ENCODE peak calls at places on chromosomes 4 and X, in ten cellular contexts. U is PC-9, T is GM23338, K is psoas muscle, Q is fibroblast of pulmonary artery, W is mucosa of descending colon, E is AG09309, Z is testis, S is lower leg skin, O is tibial artery. D is an unnamed sample.

GRCh38 chrX:31590581-31591113 is 518.8 kb upstream of the FTHL17 start:
- DNase-seq in Z (no peak), T (no peak), U (no peak), K (no peak), Q (peak; percentile 66), W (no peak), O (no peak), E (no peak), S (no peak), D (no peak)

GRCh38 chrX:110563276-110563675 is 204.6 kb downstream of the RTL9 start:
- DNase-seq in W (no peak), S (no peak), O (no peak), U (no peak), K (no peak), Z (no peak), T (no peak), E (peak; percentile 23), Q (no peak), D (no peak)

GRCh38 chrX:130789793-130790192 is 113.2 kb downstream of the ENOX2 start:
- DNase-seq in E (no peak), T (no peak), Q (no peak), U (no peak), K (no peak), Z (no peak), O (no peak), S (no peak), W (no peak), D (no peak)

GRCh38 chrX:131762802-131763234 is 218.9 kb downstream of the OR13H1 start:
- DNase-seq in Z (no peak), Q (no peak), U (no peak), T (peak; percentile 8), O (no peak), W (no peak), E (no peak), S (no peak), K (no peak), D (no peak)

GRCh38 chrX:48942895-48943294 is 14.5 kb downstream of the OTUD5 start:
- DNase-seq in Q (no peak), O (no peak), K (no peak), U (no peak), Z (no peak), S (no peak), W (no peak), E (no peak), T (no peak), D (no peak)

GRCh38 chr4:110270492-110271197 is 72.2 kb upstream of the ELOVL6 start:
- DNase-seq in U (no peak), E (peak; percentile 41), O (no peak), W (no peak), T (no peak), Z (no peak), S (no peak), Q (peak; percentile 42), K (no peak), D (no peak)

GRCh38 chrX:139851730-139852129 is 81.1 kb downstream of the ATP11C start:
- DNase-seq in E (peak; percentile 20), W (no peak), U (no peak), O (no peak), K (no peak), S (no peak), Q (no peak), Z (no peak), T (no peak), D (no peak)

GRCh38 chr4:30717208-30718020 is 2.8 kb upstream of the PCDH7 start:
- DNase-seq in W (peak; percentile 42), Z (peak; percentile 26), E (no peak), K (peak; percentile 52), O (peak; percentile 27), S (peak; percentile 86), Q (peak; percentile 76), T (peak; percentile 83), U (peak; percentile 69), D (no peak)

GRCh38 chr4:145098675-145099037 is 545 bp downstream of the ABCE1 start:
- DNase-seq in U (peak; percentile 55), K (no peak), S (no peak), Z (peak; percentile 61), O (peak; percentile 23), Q (peak; percentile 62), E (no peak), T (no peak), W (no peak), D (no peak)

GRCh38 chr4:129899849-129900248 is 803.9 kb downstream of the C4orf33 start:
- DNase-seq in U (no peak), K (no peak), E (no peak), S (no peak), W (no peak), O (no peak), T (no peak), Z (no peak), Q (no peak), D (no peak)

GRCh38 chr4:94363136-94363655 is 20.6 kb upstream of the HPGDS start:
- DNase-seq in Z (no peak), T (no peak), S (no peak), U (peak; percentile 35), W (no peak), K (no peak), Q (peak; percentile 30), E (no peak), O (no peak), D (no peak)

GRCh38 chr4:133866328-133866699 is 335.3 kb downstream of the PABPC4L start:
- DNase-seq in S (no peak), Q (peak; percentile 17), K (no peak), E (no peak), O (no peak), U (no peak), T (no peak), W (no peak), Z (no peak), D (no peak)

GRCh38 chrX:68183612-68184214 is 249.6 kb downstream of the OPHN1 start:
- DNase-seq in E (no peak), O (no peak), U (no peak), S (no peak), Q (peak; percentile 54), W (no peak), Z (no peak), T (peak; percentile 65), K (no peak), D (no peak)
- TF ChIP-seq CTCF in E (peak; percentile 62), O (peak; percentile 21), U (peak; percentile 74), S (no peak), Q (peak; percentile 52), W (no peak), Z (peak; percentile 47), T (peak; percentile 55), K (no peak), D (peak; percentile 55)

GRCh38 chr4:132230025-132230424 is 919.1 kb upstream of the PCDH10 start:
- DNase-seq in T (no peak), Q (no peak), E (no peak), S (no peak), W (no peak), Z (no peak), U (no peak), O (no peak), K (no peak), D (no peak)

GRCh38 chr4:132228676-132229075 is 920.4 kb upstream of the PCDH10 start:
- DNase-seq in K (no peak), S (no peak), U (no peak), W (no peak), Q (no peak), E (no peak), T (no peak), O (no peak), Z (no peak), D (no peak)

DNA sequence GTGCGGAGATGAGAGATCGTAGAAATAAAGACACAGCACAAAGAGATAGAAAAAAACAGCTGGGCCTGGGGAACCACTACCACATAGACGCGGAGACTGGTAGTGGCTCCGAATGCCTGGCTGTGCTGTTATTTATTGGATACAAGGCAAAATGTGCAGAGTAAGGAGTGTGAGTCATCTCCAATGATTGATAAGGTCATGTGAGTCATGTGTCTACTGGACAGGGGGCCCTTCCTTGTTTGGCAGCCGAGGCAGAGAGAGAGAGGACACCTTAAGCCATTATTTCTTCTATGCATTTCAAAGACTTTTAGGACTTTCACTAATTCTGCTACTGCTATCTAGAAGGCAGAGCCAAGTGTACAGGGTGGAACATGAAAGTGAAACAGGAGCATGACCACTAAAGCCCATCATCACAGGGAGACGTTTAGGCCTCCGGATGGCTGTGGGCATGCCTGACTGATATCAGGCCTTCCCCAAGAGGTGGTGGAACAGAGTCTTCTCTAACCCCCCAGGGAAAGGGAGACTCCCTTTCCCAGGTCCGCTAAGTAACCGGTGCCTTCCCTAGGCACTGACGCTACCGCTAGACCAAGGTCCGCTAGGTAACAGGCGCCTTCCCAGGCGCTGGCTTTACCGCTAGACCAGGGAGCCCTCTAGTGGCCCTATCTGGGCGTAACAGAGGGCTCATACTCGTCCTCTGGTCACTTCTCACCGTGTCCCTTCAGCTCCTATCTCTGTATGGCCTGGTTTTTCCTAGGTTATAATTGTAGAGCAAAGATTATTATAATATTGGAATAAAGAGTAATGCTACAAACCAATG is 921.5 kb upstream of the PCDH10 start:
- DNase-seq in U (no peak), E (no peak), T (peak; percentile 80), O (no peak), K (no peak), S (no peak), Q (peak; percentile 64), W (peak; percentile 26), Z (peak; percentile 73), D (peak; percentile 53)
- TF ChIP-seq CTCF in U (peak; percentile 74), E (peak; percentile 15), T (peak; percentile 90), O (peak; percentile 10), K (no peak), S (no peak), Q (peak; percentile 59), W (no peak), Z (no peak), D (peak; percentile 79)

GRCh38 chr4:69323284-69323683 is 43.0 kb downstream of the UGT2B28 start:
- DNase-seq in O (no peak), E (no peak), T (peak; percentile 11), K (no peak), W (no peak), S (no peak), Q (no peak), U (no peak), Z (no peak), D (no peak)
- TF ChIP-seq CTCF in O (no peak), E (no peak), T (peak; percentile 19), K (no peak), W (no peak), S (no peak), Q (no peak), U (no peak), Z (no peak), D (no peak)

GRCh38 chr4:8086751-8087445 is 71.7 kb downstream of the ABLIM2 start:
- DNase-seq in E (no peak), U (no peak), K (peak; percentile 50), W (peak; percentile 26), T (no peak), O (no peak), S (no peak), Q (no peak), Z (no peak), D (no peak)

GRCh38 chr4:8087921-8088495 is 70.6 kb downstream of the ABLIM2 start:
- DNase-seq in T (no peak), W (peak; percentile 26), Z (no peak), K (peak; percentile 49), Q (no peak), S (no peak), U (no peak), E (no peak), O (no peak), D (no peak)

GRCh38 chr4:8084712-8085490 is 73.7 kb downstream of the ABLIM2 start:
- DNase-seq in Q (no peak), Z (no peak), E (no peak), O (no peak), T (no peak), K (peak; percentile 59), S (no peak), U (no peak), W (peak; percentile 21), D (no peak)

GRCh38 chr4:8084031-8084660 is 74.5 kb downstream of the ABLIM2 start:
- DNase-seq in Z (no peak), T (no peak), Q (no peak), K (peak; percentile 36), W (peak; percentile 24), O (no peak), U (no peak), E (no peak), S (no peak), D (no peak)

GRCh38 chr4:8085491-8086479 is 72.8 kb downstream of the ABLIM2 start:
- DNase-seq in E (no peak), S (no peak), U (no peak), Q (no peak), Z (no peak), O (no peak), W (peak; percentile 23), K (peak; percentile 47), T (peak; percentile 63), D (no peak)
- TF ChIP-seq CTCF in E (no peak), S (no peak), U (no peak), Q (no peak), Z (no peak), O (no peak), W (no peak), K (no peak), T (peak; percentile 53), D (no peak)

D was measured in progenitor cell of endocrine pancreas.